ENCODE peak calls at places on chromosome 15, in ten cellular contexts. One of them, this sample, is unnamed.

GRCh38 chr15:52295421-52295991 is at the start of gene MYO5C:
- DNase-seq in foreskin fibroblast: no peak
- DNase-seq in NCI-H1092 treated with DMSO at 0.1 percent for 48 hours: peak; percentile 53
- DNase-seq in naive thymus-derived CD8-positive, alpha-beta T cell: no peak
- DNase-seq in psoas muscle: peak; percentile 86
- DNase-seq in CD4-positive, alpha-beta T cell: no peak
- DNase-seq in AG09319: no peak
- DNase-seq in colonic mucosa: peak; percentile 93
- DNase-seq in nephron progenitor cell: peak; percentile 78
- DNase-seq in activated CD4-positive, alpha-beta T cell treated with anti-CD3 and anti-CD28 coated beads for 1 hour: no peak
- DNase-seq in this sample: peak; percentile 73

GRCh38 chr15:32659340-32659831 is 17.9 kb downstream of the SCG5 start:
- DNase-seq in AG09319: no peak
- DNase-seq in naive thymus-derived CD8-positive, alpha-beta T cell: no peak
- DNase-seq in CD4-positive, alpha-beta T cell: no peak
- DNase-seq in nephron progenitor cell: peak; percentile 24
- DNase-seq in colonic mucosa: no peak
- DNase-seq in NCI-H1092 treated with DMSO at 0.1 percent for 48 hours: peak; percentile 3
- DNase-seq in psoas muscle: peak; percentile 56
- DNase-seq in foreskin fibroblast: peak; percentile 67
- DNase-seq in activated CD4-positive, alpha-beta T cell treated with anti-CD3 and anti-CD28 coated beads for 1 hour: no peak
- DNase-seq in this sample: no peak

GRCh38 chr15:99545605-99546004 is 20.2 kb upstream of the MEF2A start:
- DNase-seq in nephron progenitor cell: no peak
- DNase-seq in AG09319: no peak
- DNase-seq in CD4-positive, alpha-beta T cell: no peak
- DNase-seq in foreskin fibroblast: no peak
- DNase-seq in naive thymus-derived CD8-positive, alpha-beta T cell: no peak
- DNase-seq in colonic mucosa: no peak
- DNase-seq in NCI-H1092 treated with DMSO at 0.1 percent for 48 hours: no peak
- DNase-seq in activated CD4-positive, alpha-beta T cell treated with anti-CD3 and anti-CD28 coated beads for 1 hour: no peak
- DNase-seq in psoas muscle: no peak
- DNase-seq in this sample: no peak

GRCh38 chr15:44340410-44340809 is 51.9 kb downstream of the GOLM2 start:
- DNase-seq in CD4-positive, alpha-beta T cell: no peak
- DNase-seq in colonic mucosa: no peak
- DNase-seq in NCI-H1092 treated with DMSO at 0.1 percent for 48 hours: no peak
- DNase-seq in activated CD4-positive, alpha-beta T cell treated with anti-CD3 and anti-CD28 coated beads for 1 hour: no peak
- DNase-seq in psoas muscle: no peak
- DNase-seq in foreskin fibroblast: peak; percentile 53
- DNase-seq in AG09319: peak; percentile 54
- DNase-seq in naive thymus-derived CD8-positive, alpha-beta T cell: no peak
- DNase-seq in nephron progenitor cell: no peak
- DNase-seq in this sample: peak; percentile 15

GRCh38 chr15:43509002-43509922 is 8.1 kb upstream of the MAP1A start:
- DNase-seq in colonic mucosa: no peak
- DNase-seq in nephron progenitor cell: no peak
- DNase-seq in AG09319: no peak
- DNase-seq in foreskin fibroblast: peak; percentile 70
- DNase-seq in activated CD4-positive, alpha-beta T cell treated with anti-CD3 and anti-CD28 coated beads for 1 hour: no peak
- DNase-seq in naive thymus-derived CD8-positive, alpha-beta T cell: no peak
- DNase-seq in CD4-positive, alpha-beta T cell: no peak
- DNase-seq in NCI-H1092 treated with DMSO at 0.1 percent for 48 hours: peak; percentile 62
- DNase-seq in psoas muscle: peak; percentile 64
- DNase-seq in this sample: no peak

GRCh38 chr15:33111051-33111451 is 83.5 kb downstream of the FMN1 start:
- DNase-seq in activated CD4-positive, alpha-beta T cell treated with anti-CD3 and anti-CD28 coated beads for 1 hour: no peak
- DNase-seq in naive thymus-derived CD8-positive, alpha-beta T cell: no peak
- DNase-seq in nephron progenitor cell: no peak
- DNase-seq in AG09319: no peak
- DNase-seq in foreskin fibroblast: peak; percentile 48
- DNase-seq in colonic mucosa: no peak
- DNase-seq in CD4-positive, alpha-beta T cell: no peak
- DNase-seq in NCI-H1092 treated with DMSO at 0.1 percent for 48 hours: no peak
- DNase-seq in psoas muscle: no peak
- DNase-seq in this sample: no peak

GRCh38 chr15:94306700-94307650 is 75.6 kb downstream of the MCTP2 start:
- DNase-seq in foreskin fibroblast: no peak
- DNase-seq in naive thymus-derived CD8-positive, alpha-beta T cell: no peak
- DNase-seq in NCI-H1092 treated with DMSO at 0.1 percent for 48 hours: no peak
- DNase-seq in psoas muscle: no peak
- DNase-seq in activated CD4-positive, alpha-beta T cell treated with anti-CD3 and anti-CD28 coated beads for 1 hour: no peak
- DNase-seq in nephron progenitor cell: no peak
- DNase-seq in AG09319: no peak
- DNase-seq in CD4-positive, alpha-beta T cell: no peak
- DNase-seq in colonic mucosa: no peak
- DNase-seq in this sample: peak; percentile 13

GRCh38 chr15:80710635-80711553 is 15.8 kb downstream of the ABHD17C start:
- DNase-seq in CD4-positive, alpha-beta T cell: no peak
- DNase-seq in naive thymus-derived CD8-positive, alpha-beta T cell: no peak
- DNase-seq in NCI-H1092 treated with DMSO at 0.1 percent for 48 hours: no peak
- DNase-seq in nephron progenitor cell: no peak
- DNase-seq in foreskin fibroblast: no peak
- DNase-seq in psoas muscle: no peak
- DNase-seq in activated CD4-positive, alpha-beta T cell treated with anti-CD3 and anti-CD28 coated beads for 1 hour: no peak
- DNase-seq in AG09319: no peak
- DNase-seq in colonic mucosa: no peak
- DNase-seq in this sample: no peak

GRCh38 chr15:50247819-50248650 is 17.5 kb downstream of the HDC start:
- DNase-seq in activated CD4-positive, alpha-beta T cell treated with anti-CD3 and anti-CD28 coated beads for 1 hour: peak; percentile 38
- DNase-seq in naive thymus-derived CD8-positive, alpha-beta T cell: peak; percentile 45
- DNase-seq in colonic mucosa: no peak
- DNase-seq in foreskin fibroblast: no peak
- DNase-seq in AG09319: no peak
- DNase-seq in NCI-H1092 treated with DMSO at 0.1 percent for 48 hours: no peak
- DNase-seq in CD4-positive, alpha-beta T cell: no peak
- DNase-seq in nephron progenitor cell: no peak
- DNase-seq in psoas muscle: no peak
- DNase-seq in this sample: no peak

GRCh38 chr15:70093481-70094309 is 4.0 kb downstream of the TLE3 start:
- DNase-seq in naive thymus-derived CD8-positive, alpha-beta T cell: no peak
- DNase-seq in nephron progenitor cell: no peak
- DNase-seq in AG09319: no peak
- DNase-seq in psoas muscle: no peak
- DNase-seq in activated CD4-positive, alpha-beta T cell treated with anti-CD3 and anti-CD28 coated beads for 1 hour: no peak
- DNase-seq in CD4-positive, alpha-beta T cell: no peak
- DNase-seq in NCI-H1092 treated with DMSO at 0.1 percent for 48 hours: no peak
- DNase-seq in colonic mucosa: peak; percentile 81
- DNase-seq in foreskin fibroblast: no peak
- DNase-seq in this sample: no peak